ENCODE peak calls at places on chromosomes 4 and X, in ten cellular contexts. One of them, this sample, is unnamed. For H3K27me3, the result is how much of the 10 kb centered on the place peaks cover.

GRCh38 chrX:115518113-115518512 is 42.9 kb upstream of the PLS3 start:
- DNase-seq in body of pancreas: no peak
- DNase-seq in right lobe of liver: no peak
- DNase-seq in vagina: no peak
- DNase-seq in upper lobe of left lung: no peak
- DNase-seq in stomach: no peak
- DNase-seq in Peyer's patch: no peak
- DNase-seq in GM12878: no peak
- DNase-seq in gastrocnemius medialis: no peak
- DNase-seq in tibial nerve: no peak
- DNase-seq in this sample: no peak

GRCh38 chr4:87919951-87920350 is 55.6 kb upstream of the SPP1 start:
- DNase-seq in body of pancreas: no peak
- DNase-seq in right lobe of liver: no peak
- DNase-seq in vagina: no peak
- DNase-seq in upper lobe of left lung: no peak
- DNase-seq in stomach: no peak
- DNase-seq in Peyer's patch: no peak
- DNase-seq in GM12878: no peak
- DNase-seq in gastrocnemius medialis: no peak
- DNase-seq in tibial nerve: no peak
- DNase-seq in this sample: no peak

GRCh38 chr4:3612275-3612674 is 80.1 kb upstream of the LRPAP1 start:
- DNase-seq in body of pancreas: no peak
- DNase-seq in right lobe of liver: no peak
- DNase-seq in vagina: no peak
- DNase-seq in upper lobe of left lung: no peak
- DNase-seq in stomach: no peak
- DNase-seq in Peyer's patch: no peak
- DNase-seq in GM12878: no peak
- DNase-seq in gastrocnemius medialis: no peak
- DNase-seq in tibial nerve: no peak
- DNase-seq in this sample: no peak

GRCh38 chrX:71989768-71990167 is 79.1 kb downstream of the NHSL2 start:
- DNase-seq in body of pancreas: peak
- DNase-seq in right lobe of liver: no peak
- DNase-seq in vagina: no peak
- DNase-seq in upper lobe of left lung: no peak
- DNase-seq in stomach: no peak
- DNase-seq in Peyer's patch: no peak
- DNase-seq in GM12878: no peak
- DNase-seq in gastrocnemius medialis: peak
- DNase-seq in tibial nerve: peak
- DNase-seq in this sample: no peak

GRCh38 chrX:97766496-97767095 is 882.9 kb downstream of the RPA4 start:
- DNase-seq in body of pancreas: no peak
- DNase-seq in right lobe of liver: no peak
- DNase-seq in vagina: no peak
- DNase-seq in upper lobe of left lung: no peak
- DNase-seq in stomach: no peak
- DNase-seq in Peyer's patch: no peak
- DNase-seq in GM12878: no peak
- DNase-seq in gastrocnemius medialis: no peak
- DNase-seq in tibial nerve: no peak
- DNase-seq in this sample: no peak

GRCh38 chr4:1347410-1347864 is 429 bp downstream of the UVSSA start:
- DNase-seq in body of pancreas: peak
- DNase-seq in right lobe of liver: peak
- DNase-seq in vagina: no peak
- DNase-seq in upper lobe of left lung: peak
- DNase-seq in stomach: peak
- DNase-seq in Peyer's patch: peak
- DNase-seq in GM12878: no peak
- DNase-seq in gastrocnemius medialis: peak
- DNase-seq in tibial nerve: peak
- DNase-seq in this sample: no peak

GRCh38 chr4:186628058-186628711 is 72.8 kb upstream of the MTNR1A start:
- DNase-seq in body of pancreas: no peak
- DNase-seq in right lobe of liver: no peak
- DNase-seq in vagina: no peak
- DNase-seq in upper lobe of left lung: no peak
- DNase-seq in stomach: no peak
- DNase-seq in Peyer's patch: no peak
- DNase-seq in GM12878: no peak
- DNase-seq in gastrocnemius medialis: no peak
- DNase-seq in tibial nerve: no peak
- DNase-seq in this sample: no peak

GRCh38 chr4:108425988-108426387 is 194.4 kb upstream of the RPL34 start:
- DNase-seq in body of pancreas: no peak
- DNase-seq in right lobe of liver: no peak
- DNase-seq in vagina: no peak
- DNase-seq in upper lobe of left lung: no peak
- DNase-seq in stomach: no peak
- DNase-seq in Peyer's patch: no peak
- DNase-seq in GM12878: no peak
- DNase-seq in gastrocnemius medialis: no peak
- DNase-seq in tibial nerve: no peak
- DNase-seq in this sample: no peak

GRCh38 chr4:83387922-83388676 is 53.5 kb upstream of the HPSE start:
- DNase-seq in body of pancreas: no peak
- DNase-seq in right lobe of liver: no peak
- DNase-seq in vagina: no peak
- DNase-seq in upper lobe of left lung: no peak
- DNase-seq in stomach: no peak
- DNase-seq in Peyer's patch: no peak
- DNase-seq in GM12878: no peak
- DNase-seq in gastrocnemius medialis: no peak
- DNase-seq in tibial nerve: no peak
- DNase-seq in this sample: no peak

GRCh38 chr4:122583906-122584305 is 37.0 kb downstream of the IL21 start:
- DNase-seq in body of pancreas: no peak
- DNase-seq in right lobe of liver: no peak
- DNase-seq in vagina: no peak
- DNase-seq in upper lobe of left lung: no peak
- DNase-seq in stomach: no peak
- DNase-seq in Peyer's patch: no peak
- DNase-seq in GM12878: no peak
- DNase-seq in gastrocnemius medialis: no peak
- DNase-seq in tibial nerve: no peak
- DNase-seq in this sample: no peak

GRCh38 chr4:38463268-38463958 is 200.6 kb upstream of the KLF3 start:
- DNase-seq in body of pancreas: no peak
- DNase-seq in right lobe of liver: no peak
- DNase-seq in vagina: no peak
- DNase-seq in upper lobe of left lung: no peak
- DNase-seq in stomach: no peak
- DNase-seq in Peyer's patch: no peak
- DNase-seq in GM12878: no peak
- DNase-seq in gastrocnemius medialis: no peak
- DNase-seq in tibial nerve: no peak
- DNase-seq in this sample: no peak

GRCh38 chrX:106007815-106008214 is 30.7 kb downstream of the SERPINA7 start:
- DNase-seq in body of pancreas: no peak
- DNase-seq in right lobe of liver: peak
- DNase-seq in vagina: no peak
- DNase-seq in upper lobe of left lung: no peak
- DNase-seq in stomach: no peak
- DNase-seq in Peyer's patch: no peak
- DNase-seq in GM12878: no peak
- DNase-seq in gastrocnemius medialis: no peak
- DNase-seq in tibial nerve: no peak
- DNase-seq in this sample: no peak

GRCh38 chr4:21697583-21697982 is 251.0 kb downstream of the KCNIP4 start:
- DNase-seq in body of pancreas: no peak
- DNase-seq in right lobe of liver: no peak
- DNase-seq in vagina: no peak
- DNase-seq in upper lobe of left lung: no peak
- DNase-seq in stomach: peak
- DNase-seq in Peyer's patch: no peak
- DNase-seq in GM12878: no peak
- DNase-seq in gastrocnemius medialis: no peak
- DNase-seq in tibial nerve: no peak
- DNase-seq in this sample: no peak

GRCh38 chr4:829291-829690 is 3.4 kb upstream of the CPLX1 start:
- DNase-seq in body of pancreas: no peak
- DNase-seq in right lobe of liver: no peak
- DNase-seq in vagina: no peak
- DNase-seq in upper lobe of left lung: no peak
- DNase-seq in stomach: no peak
- DNase-seq in Peyer's patch: no peak
- DNase-seq in GM12878: no peak
- DNase-seq in gastrocnemius medialis: no peak
- DNase-seq in tibial nerve: no peak
- DNase-seq in this sample: no peak

GRCh38 chrX:130770615-130771014 is 132.4 kb downstream of the ENOX2 start:
- DNase-seq in body of pancreas: no peak
- DNase-seq in right lobe of liver: no peak
- DNase-seq in vagina: no peak
- DNase-seq in upper lobe of left lung: no peak
- DNase-seq in stomach: no peak
- DNase-seq in Peyer's patch: no peak
- DNase-seq in GM12878: no peak
- DNase-seq in gastrocnemius medialis: no peak
- DNase-seq in tibial nerve: no peak
- DNase-seq in this sample: no peak

GRCh38 chrX:29295987-29296680 is 708.9 kb downstream of the IL1RAPL1 start:
- DNase-seq in body of pancreas: no peak
- DNase-seq in right lobe of liver: no peak
- DNase-seq in vagina: no peak
- DNase-seq in upper lobe of left lung: no peak
- DNase-seq in stomach: no peak
- DNase-seq in Peyer's patch: no peak
- DNase-seq in GM12878: no peak
- DNase-seq in gastrocnemius medialis: no peak
- DNase-seq in tibial nerve: no peak
- DNase-seq in this sample: no peak

DNA sequence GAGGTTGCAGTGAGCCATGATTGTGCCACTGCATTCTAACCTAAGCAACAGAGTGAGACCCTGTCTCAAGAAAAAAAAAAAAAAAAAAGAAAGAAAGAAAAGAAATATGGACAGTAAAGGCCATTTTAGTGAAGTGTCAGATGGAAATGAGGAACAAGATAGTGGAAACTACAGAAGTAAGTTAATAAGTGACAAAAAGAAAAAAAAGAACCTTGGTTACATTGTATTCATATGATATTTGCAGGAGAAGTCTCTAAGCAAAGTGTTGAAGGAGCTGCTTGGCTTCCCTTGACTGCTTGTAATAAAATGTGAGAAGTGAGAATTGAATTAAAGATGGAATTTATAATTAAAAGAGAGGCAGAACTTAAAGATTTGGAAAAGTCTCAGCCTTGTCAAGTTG is 73.2 kb downstream of the HOPX start:
- DNase-seq in body of pancreas: no peak
- DNase-seq in right lobe of liver: no peak
- DNase-seq in vagina: no peak
- DNase-seq in upper lobe of left lung: no peak
- DNase-seq in stomach: no peak
- DNase-seq in Peyer's patch: no peak
- DNase-seq in GM12878: no peak
- DNase-seq in gastrocnemius medialis: no peak
- DNase-seq in tibial nerve: no peak
- DNase-seq in this sample: no peak
- H3K27me3 ChIP-seq in body of pancreas: under half
- H3K27me3 ChIP-seq in right lobe of liver: under half
- H3K27me3 ChIP-seq in vagina: under half
- H3K27me3 ChIP-seq in upper lobe of left lung: under half
- H3K27me3 ChIP-seq in stomach: under half
- H3K27me3 ChIP-seq in Peyer's patch: under half
- H3K27me3 ChIP-seq in GM12878: under half
- H3K27me3 ChIP-seq in gastrocnemius medialis: under half
- H3K27me3 ChIP-seq in tibial nerve: under half
- H3K27me3 ChIP-seq in this sample: under half

GRCh38 chr4:41609851-41610250 is 71.9 kb downstream of the LIMCH1 start:
- DNase-seq in body of pancreas: no peak
- DNase-seq in right lobe of liver: no peak
- DNase-seq in vagina: no peak
- DNase-seq in upper lobe of left lung: no peak
- DNase-seq in stomach: no peak
- DNase-seq in Peyer's patch: no peak
- DNase-seq in GM12878: no peak
- DNase-seq in gastrocnemius medialis: no peak
- DNase-seq in tibial nerve: no peak
- DNase-seq in this sample: no peak
- TF ChIP-seq POLR2A in body of pancreas: no peak
- TF ChIP-seq POLR2A in right lobe of liver: no peak
- TF ChIP-seq POLR2A in vagina: no peak
- TF ChIP-seq POLR2A in upper lobe of left lung: no peak
- TF ChIP-seq POLR2A in stomach: no peak
- TF ChIP-seq POLR2A in Peyer's patch: no peak
- TF ChIP-seq POLR2A in GM12878: no peak
- TF ChIP-seq POLR2A in gastrocnemius medialis: no peak
- TF ChIP-seq POLR2A in tibial nerve: no peak
- TF ChIP-seq POLR2A in this sample: no peak

GRCh38 chrX:55210931-55211677 is 9.0 kb upstream of the PAGE5 start:
- DNase-seq in body of pancreas: peak
- DNase-seq in right lobe of liver: peak
- DNase-seq in vagina: no peak
- DNase-seq in upper lobe of left lung: no peak
- DNase-seq in stomach: no peak
- DNase-seq in Peyer's patch: no peak
- DNase-seq in GM12878: no peak
- DNase-seq in gastrocnemius medialis: no peak
- DNase-seq in tibial nerve: no peak
- DNase-seq in this sample: no peak
- H3K27me3 ChIP-seq in body of pancreas: under half
- H3K27me3 ChIP-seq in right lobe of liver: under half
- H3K27me3 ChIP-seq in vagina: under half
- H3K27me3 ChIP-seq in upper lobe of left lung: under half
- H3K27me3 ChIP-seq in stomach: under half
- H3K27me3 ChIP-seq in Peyer's patch: under half
- H3K27me3 ChIP-seq in GM12878: under half
- H3K27me3 ChIP-seq in gastrocnemius medialis: under half
- H3K27me3 ChIP-seq in tibial nerve: under half
- H3K27me3 ChIP-seq in this sample: under half

DNA sequence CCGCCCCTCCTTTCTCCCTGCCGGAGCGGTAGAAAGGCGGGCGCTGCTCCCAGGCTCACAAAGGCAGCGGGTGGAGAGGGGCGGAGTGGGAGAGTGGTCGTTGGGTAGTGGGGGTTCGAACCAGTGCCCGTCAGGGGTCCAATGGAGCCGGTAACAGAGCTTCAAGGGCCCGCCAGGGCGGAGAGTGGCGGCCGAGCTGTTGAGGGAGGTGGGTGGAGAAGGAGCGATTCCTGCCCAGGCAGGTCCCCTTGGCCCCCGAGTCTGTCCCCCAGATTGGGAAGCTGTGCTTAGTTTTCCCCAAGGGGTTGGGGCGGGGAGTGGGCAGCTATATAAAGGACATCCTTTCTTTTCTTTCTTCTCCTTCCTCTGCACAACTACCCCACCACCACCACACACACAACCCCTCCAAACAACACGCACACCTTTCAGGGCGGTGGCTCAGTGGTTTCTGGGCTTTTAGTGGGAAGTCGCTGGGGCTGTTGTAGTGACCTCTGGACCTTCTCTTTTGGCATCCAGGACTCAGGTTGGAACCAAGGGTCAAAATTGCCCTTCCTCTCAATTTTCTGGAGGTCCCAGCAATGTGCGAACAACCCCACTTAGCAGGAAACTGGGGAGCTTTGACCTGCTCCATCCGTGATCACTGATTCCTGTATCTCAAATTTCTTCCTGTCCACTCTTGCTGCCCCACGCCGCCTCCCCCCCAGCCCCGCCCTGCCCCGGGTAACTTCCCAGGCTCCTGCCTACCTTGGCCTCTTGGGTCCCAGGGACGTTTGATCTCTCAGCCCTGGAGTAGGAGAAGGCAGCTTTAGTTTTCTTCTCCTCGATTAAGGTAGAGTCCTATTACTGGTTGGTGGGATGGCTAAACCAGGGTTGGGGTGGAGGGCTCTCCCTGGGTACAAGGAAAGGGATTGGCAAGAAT is 1.9 kb downstream of the EFNB1 start:
- DNase-seq in body of pancreas: no peak
- DNase-seq in right lobe of liver: no peak
- DNase-seq in vagina: peak
- DNase-seq in upper lobe of left lung: peak
- DNase-seq in stomach: no peak
- DNase-seq in Peyer's patch: no peak
- DNase-seq in GM12878: no peak
- DNase-seq in gastrocnemius medialis: no peak
- DNase-seq in tibial nerve: no peak
- DNase-seq in this sample: no peak
- TF ChIP-seq POLR2A in body of pancreas: no peak
- TF ChIP-seq POLR2A in right lobe of liver: no peak
- TF ChIP-seq POLR2A in vagina: no peak
- TF ChIP-seq POLR2A in upper lobe of left lung: no peak
- TF ChIP-seq POLR2A in stomach: no peak
- TF ChIP-seq POLR2A in Peyer's patch: peak
- TF ChIP-seq POLR2A in GM12878: no peak
- TF ChIP-seq POLR2A in gastrocnemius medialis: no peak
- TF ChIP-seq POLR2A in tibial nerve: no peak
- TF ChIP-seq POLR2A in this sample: no peak